ENCODE peak calls at places on chromosomes 12 and 14, in ten cellular contexts. L, I, R, E, S, O, K, V, P and T are unnamed samples.

GRCh38 chr14:31270196-31270772 is 62.7 kb upstream of the HECTD1 start:
- DNase-seq in L (no peak), I (no peak), R (no peak), E (no peak), S (no peak), O (no peak), K (no peak), V (no peak), P (no peak), T (no peak)

GRCh38 chr14:103058209-103059055 is 1.1 kb upstream of the CDC42BPB start:
- DNase-seq in L (no peak), I (no peak), R (no peak), E (no peak), S (no peak), O (no peak), K (no peak), V (no peak), P (no peak), T (no peak)

GRCh38 chr12:92597997-92598396 is 104.8 kb upstream of the PLEKHG7 start:
- DNase-seq in L (peak; percentile 57), I (no peak), R (no peak), E (no peak), S (no peak), O (peak; percentile 79), K (no peak), V (no peak), P (no peak), T (peak; percentile 54)

GRCh38 chr12:89892426-89892825 is 183.8 kb upstream of the ATP2B1 start:
- DNase-seq in L (no peak), I (no peak), R (no peak), E (no peak), S (no peak), O (no peak), K (no peak), V (no peak), P (peak; percentile 46), T (no peak)

GRCh38 chr12:108033091-108033490 is 96.0 kb upstream of the WSCD2 start:
- DNase-seq in L (no peak), I (no peak), R (no peak), E (no peak), S (no peak), O (no peak), K (no peak), V (no peak), P (no peak), T (no peak)

GRCh38 chr14:72247896-72248295 is 315.7 kb downstream of the RGS6 start:
- DNase-seq in L (no peak), I (no peak), R (no peak), E (no peak), S (no peak), O (no peak), K (no peak), V (no peak), P (no peak), T (no peak)

GRCh38 chr14:66495214-66496098 is 9.3 kb downstream of the CCDC196 start:
- DNase-seq in L (peak; percentile 23), I (peak; percentile 66), R (peak; percentile 23), E (peak; percentile 63), S (peak; percentile 38), O (peak; percentile 69), K (peak; percentile 4), V (peak; percentile 66), P (peak; percentile 66), T (no peak)

GRCh38 chr14:105711841-105712460 is 185.6 kb downstream of the TMEM121 start:
- DNase-seq in L (no peak), I (no peak), R (no peak), E (no peak), S (no peak), O (no peak), K (no peak), V (no peak), P (no peak), T (no peak)

GRCh38 chr14:103528512-103529382 is at the start of gene TRMT61A:
- DNase-seq in L (peak; percentile 68), I (peak; percentile 13), R (peak; percentile 88), E (peak; percentile 88), S (peak; percentile 62), O (peak; percentile 87), K (peak; percentile 86), V (peak; percentile 99), P (peak; percentile 95), T (peak; percentile 66)

GRCh38 chr14:35351897-35352273 is 52.7 kb downstream of the NFKBIA start:
- DNase-seq in L (no peak), I (no peak), R (no peak), E (no peak), S (no peak), O (no peak), K (no peak), V (no peak), P (no peak), T (no peak)

GRCh38 chr14:50830932-50831703 is at the start of gene NIN:
- DNase-seq in L (no peak), I (peak; percentile 51), R (peak; percentile 89), E (no peak), S (no peak), O (peak; percentile 77), K (peak; percentile 69), V (peak; percentile 92), P (peak; percentile 77), T (peak; percentile 43)

GRCh38 chr14:68423686-68424085 is 369.2 kb downstream of the ZFP36L1 start:
- DNase-seq in L (no peak), I (no peak), R (no peak), E (no peak), S (no peak), O (no peak), K (no peak), V (no peak), P (no peak), T (no peak)

GRCh38 chr14:91714805-91715204 is 17.1 kb downstream of the CATSPERB start:
- DNase-seq in L (no peak), I (no peak), R (no peak), E (no peak), S (no peak), O (no peak), K (no peak), V (no peak), P (no peak), T (no peak)

GRCh38 chr14:54355698-54356097 is 41.1 kb upstream of the CDKN3 start:
- DNase-seq in L (no peak), I (no peak), R (no peak), E (no peak), S (no peak), O (no peak), K (no peak), V (no peak), P (no peak), T (no peak)

GRCh38 chr14:81208489-81208888 is 12.3 kb downstream of the GTF2A1 start:
- DNase-seq in L (no peak), I (no peak), R (no peak), E (no peak), S (no peak), O (no peak), K (no peak), V (no peak), P (peak; percentile 12), T (no peak)

GRCh38 chr14:62179367-62180018 is 417.3 kb downstream of the SNAPC1 start:
- DNase-seq in L (peak; percentile 74), I (peak; percentile 32), R (peak; percentile 79), E (peak; percentile 83), S (peak; percentile 80), O (peak; percentile 87), K (peak; percentile 73), V (peak; percentile 70), P (peak; percentile 66), T (peak; percentile 49)

GRCh38 chr12:54853933-54854538 is at the start of gene MUCL1:
- DNase-seq in L (peak; percentile 67), I (peak; percentile 3), R (peak; percentile 70), E (peak; percentile 41), S (peak; percentile 18), O (peak; percentile 38), K (no peak), V (peak; percentile 68), P (peak; percentile 43), T (peak; percentile 11)

GRCh38 chr12:12671850-12672660 is 23.9 kb downstream of the GPR19 start:
- DNase-seq in L (peak; percentile 27), I (no peak), R (no peak), E (no peak), S (no peak), O (peak; percentile 61), K (no peak), V (no peak), P (peak; percentile 10), T (no peak)

GRCh38 chr12:120457133-120457532 is 10.9 kb downstream of the GATC start:
- DNase-seq in L (no peak), I (no peak), R (no peak), E (no peak), S (no peak), O (no peak), K (no peak), V (peak; percentile 53), P (no peak), T (no peak)

GRCh38 chr12:51814311-51815088 is 34.0 kb downstream of the FIGNL2 start:
- DNase-seq in L (no peak), I (no peak), R (peak; percentile 76), E (peak; percentile 56), S (peak; percentile 24), O (peak; percentile 79), K (no peak), V (peak; percentile 92), P (peak; percentile 79), T (no peak)

GRCh38 chr14:105340821-105341408 is 26.4 kb downstream of the PACS2 start:
- DNase-seq in L (no peak), I (no peak), R (no peak), E (no peak), S (no peak), O (peak; percentile 45), K (no peak), V (no peak), P (no peak), T (no peak)

GRCh38 chr12:132559652-132560420 is 50.5 kb downstream of the LRCOL1 start:
- DNase-seq in L (peak; percentile 16), I (peak; percentile 17), R (peak; percentile 77), E (no peak), S (no peak), O (peak; percentile 37), K (peak; percentile 19), V (peak; percentile 98), P (peak; percentile 48), T (no peak)

GRCh38 chr12:53122961-53123468 is 19.7 kb downstream of the SOAT2 start:
- DNase-seq in L (no peak), I (no peak), R (no peak), E (no peak), S (no peak), O (peak; percentile 48), K (no peak), V (no peak), P (no peak), T (no peak)

GRCh38 chr12:48827026-48827425 is 8.7 kb downstream of the CACNB3 start:
- DNase-seq in L (no peak), I (no peak), R (no peak), E (no peak), S (no peak), O (no peak), K (no peak), V (no peak), P (no peak), T (no peak)

GRCh38 chr12:132642846-132643835 is 24.6 kb downstream of the P2RX2 start:
- DNase-seq in L (no peak), I (no peak), R (no peak), E (no peak), S (no peak), O (no peak), K (no peak), V (no peak), P (no peak), T (no peak)